ENCODE peak calls at places on chromosomes 16 and 17, in seven cellular contexts. One of them, this sample, is unnamed.

GRCh38 chr17:78890111-78890897 is 12.7 kb downstream of the CEP295NL start:
- DNase-seq in HCT116: no peak
- DNase-seq in OCI-M1: no peak
- DNase-seq in myocyte: no peak
- DNase-seq in BE2C: no peak
- DNase-seq in anterior cingulate cortex: peak; percentile 24
- DNase-seq in stomach: peak; percentile 62
- DNase-seq in this sample: no peak

GRCh38 chr16:87762071-87762571 is 3.7 kb downstream of the KLHDC4 start:
- DNase-seq in HCT116: no peak
- DNase-seq in BE2C: no peak
- DNase-seq in stomach: no peak
- DNase-seq in OCI-M1: no peak
- DNase-seq in myocyte: no peak
- DNase-seq in anterior cingulate cortex: no peak
- DNase-seq in this sample: no peak

GRCh38 chr17:46979023-46979870 is at the start of gene RPRML:
- DNase-seq in stomach: peak; percentile 45
- DNase-seq in OCI-M1: no peak
- DNase-seq in anterior cingulate cortex: no peak
- DNase-seq in myocyte: peak; percentile 47
- DNase-seq in BE2C: peak; percentile 74
- DNase-seq in HCT116: no peak
- DNase-seq in this sample: no peak

GRCh38 chr17:37067555-37068111 is 118.9 kb downstream of the AATF start:
- DNase-seq in anterior cingulate cortex: no peak
- DNase-seq in HCT116: peak; percentile 69
- DNase-seq in stomach: peak; percentile 93
- DNase-seq in BE2C: peak; percentile 73
- DNase-seq in myocyte: peak; percentile 95
- DNase-seq in OCI-M1: peak; percentile 57
- DNase-seq in this sample: no peak

GRCh38 chr16:6573577-6573976 is 759.1 kb upstream of the RBFOX1 start:
- DNase-seq in stomach: no peak
- DNase-seq in anterior cingulate cortex: peak; percentile 23
- DNase-seq in OCI-M1: no peak
- DNase-seq in HCT116: no peak
- DNase-seq in BE2C: peak; percentile 53
- DNase-seq in myocyte: no peak
- DNase-seq in this sample: no peak

GRCh38 chr17:80035937-80036714 is at the start of gene CCDC40:
- DNase-seq in myocyte: peak; percentile 83
- DNase-seq in anterior cingulate cortex: peak; percentile 52
- DNase-seq in HCT116: peak; percentile 50
- DNase-seq in stomach: peak; percentile 87
- DNase-seq in BE2C: peak; percentile 91
- DNase-seq in OCI-M1: peak; percentile 45
- DNase-seq in this sample: no peak

GRCh38 chr17:37167756-37168155 is 208.0 kb upstream of the C17orf78 start:
- DNase-seq in BE2C: no peak
- DNase-seq in stomach: no peak
- DNase-seq in HCT116: no peak
- DNase-seq in myocyte: peak; percentile 33
- DNase-seq in anterior cingulate cortex: no peak
- DNase-seq in OCI-M1: no peak
- DNase-seq in this sample: no peak

GRCh38 chr16:2836646-2837508 is 6.8 kb downstream of the ZG16B start:
- DNase-seq in myocyte: no peak
- DNase-seq in BE2C: no peak
- DNase-seq in anterior cingulate cortex: no peak
- DNase-seq in HCT116: no peak
- DNase-seq in stomach: no peak
- DNase-seq in OCI-M1: no peak
- DNase-seq in this sample: no peak

GRCh38 chr16:23382279-23382678 is 70.7 kb downstream of the COG7 start:
- DNase-seq in stomach: no peak
- DNase-seq in anterior cingulate cortex: no peak
- DNase-seq in myocyte: no peak
- DNase-seq in BE2C: no peak
- DNase-seq in OCI-M1: no peak
- DNase-seq in HCT116: no peak
- DNase-seq in this sample: no peak

GRCh38 chr16:73713301-73713700 is 583.3 kb upstream of the PSMD7 start:
- DNase-seq in anterior cingulate cortex: peak; percentile 62
- DNase-seq in BE2C: no peak
- DNase-seq in HCT116: no peak
- DNase-seq in myocyte: no peak
- DNase-seq in OCI-M1: no peak
- DNase-seq in stomach: no peak
- DNase-seq in this sample: no peak

GRCh38 chr17:42098747-42099399 is 600 bp upstream of the ZNF385C start:
- DNase-seq in stomach: no peak
- DNase-seq in HCT116: no peak
- DNase-seq in myocyte: peak; percentile 39
- DNase-seq in BE2C: peak; percentile 43
- DNase-seq in anterior cingulate cortex: no peak
- DNase-seq in OCI-M1: no peak
- DNase-seq in this sample: no peak

GRCh38 chr17:39737761-39738567 is at the start of gene GRB7:
- DNase-seq in OCI-M1: no peak
- DNase-seq in HCT116: peak; percentile 57
- DNase-seq in anterior cingulate cortex: no peak
- DNase-seq in BE2C: no peak
- DNase-seq in stomach: peak; percentile 94
- DNase-seq in myocyte: no peak
- DNase-seq in this sample: no peak

GRCh38 chr17:1979182-1979980 is 45.8 kb downstream of the RTN4RL1 start:
- DNase-seq in stomach: no peak
- DNase-seq in HCT116: no peak
- DNase-seq in myocyte: no peak
- DNase-seq in BE2C: no peak
- DNase-seq in OCI-M1: no peak
- DNase-seq in anterior cingulate cortex: no peak
- DNase-seq in this sample: no peak

GRCh38 chr17:66963521-66964082 is 905 bp upstream of the CACNG4 start:
- DNase-seq in myocyte: no peak
- DNase-seq in stomach: no peak
- DNase-seq in BE2C: no peak
- DNase-seq in HCT116: no peak
- DNase-seq in OCI-M1: no peak
- DNase-seq in anterior cingulate cortex: no peak
- DNase-seq in this sample: no peak

GRCh38 chr16:8877894-8878522 is 4.1 kb upstream of the LITAFD start:
- DNase-seq in myocyte: no peak
- DNase-seq in BE2C: no peak
- DNase-seq in OCI-M1: no peak
- DNase-seq in anterior cingulate cortex: no peak
- DNase-seq in stomach: no peak
- DNase-seq in HCT116: no peak
- DNase-seq in this sample: no peak

GRCh38 chr16:13883881-13884280 is 36.1 kb upstream of the ERCC4 start:
- DNase-seq in myocyte: no peak
- DNase-seq in HCT116: no peak
- DNase-seq in anterior cingulate cortex: no peak
- DNase-seq in OCI-M1: no peak
- DNase-seq in stomach: no peak
- DNase-seq in BE2C: no peak
- DNase-seq in this sample: no peak

GRCh38 chr17:39872700-39873099 is 4.7 kb downstream of the ZPBP2 start:
- DNase-seq in HCT116: no peak
- DNase-seq in stomach: no peak
- DNase-seq in OCI-M1: peak; percentile 74
- DNase-seq in myocyte: peak; percentile 34
- DNase-seq in anterior cingulate cortex: no peak
- DNase-seq in BE2C: no peak
- DNase-seq in this sample: peak; percentile 80

GRCh38 chr16:87974190-87974589 is 23.0 kb downstream of the BANP start:
- DNase-seq in BE2C: no peak
- DNase-seq in anterior cingulate cortex: no peak
- DNase-seq in OCI-M1: no peak
- DNase-seq in myocyte: no peak
- DNase-seq in HCT116: no peak
- DNase-seq in stomach: no peak
- DNase-seq in this sample: no peak

This sample was measured in Karpas-422.